ENCODE peak calls at places on chromosomes 16 and 17, in nine cellular contexts. One of them, this sample, is unnamed.

GRCh38 chr17:39739020-39739884 is 1.5 kb downstream of the GRB7 start:
- DNase-seq in stimulated activated naive CD4-positive, alpha-beta T cell: no peak
- DNase-seq in AG04450: no peak
- DNase-seq in effector memory CD4-positive, alpha-beta T cell: no peak
- DNase-seq in activated CD4-positive, alpha-beta T cell treated with anti-CD3 and anti-CD28 coated beads for 36 hours: no peak
- DNase-seq in ovary: no peak
- DNase-seq in skeletal muscle cell: no peak
- DNase-seq in hypothalamus: no peak
- DNase-seq in breast epithelium: peak; percentile 95
- DNase-seq in this sample: no peak

GRCh38 chr16:11235703-11235991 is 20.4 kb downstream of the SOCS1 start:
- DNase-seq in skeletal muscle cell: no peak
- DNase-seq in effector memory CD4-positive, alpha-beta T cell: no peak
- DNase-seq in breast epithelium: no peak
- DNase-seq in AG04450: no peak
- DNase-seq in stimulated activated naive CD4-positive, alpha-beta T cell: no peak
- DNase-seq in activated CD4-positive, alpha-beta T cell treated with anti-CD3 and anti-CD28 coated beads for 36 hours: no peak
- DNase-seq in hypothalamus: no peak
- DNase-seq in ovary: no peak
- DNase-seq in this sample: no peak

GRCh38 chr17:32625971-32626370 is 139.2 kb downstream of the CDK5R1 start:
- DNase-seq in AG04450: no peak
- DNase-seq in hypothalamus: no peak
- DNase-seq in skeletal muscle cell: no peak
- DNase-seq in ovary: no peak
- DNase-seq in effector memory CD4-positive, alpha-beta T cell: no peak
- DNase-seq in activated CD4-positive, alpha-beta T cell treated with anti-CD3 and anti-CD28 coated beads for 36 hours: no peak
- DNase-seq in stimulated activated naive CD4-positive, alpha-beta T cell: no peak
- DNase-seq in breast epithelium: no peak
- DNase-seq in this sample: no peak

GRCh38 chr17:83109793-83110645 is 30.6 kb downstream of the METRNL start:
- DNase-seq in ovary: peak; percentile 87
- DNase-seq in breast epithelium: peak; percentile 94
- DNase-seq in AG04450: peak; percentile 88
- DNase-seq in effector memory CD4-positive, alpha-beta T cell: no peak
- DNase-seq in activated CD4-positive, alpha-beta T cell treated with anti-CD3 and anti-CD28 coated beads for 36 hours: no peak
- DNase-seq in skeletal muscle cell: peak; percentile 83
- DNase-seq in stimulated activated naive CD4-positive, alpha-beta T cell: no peak
- DNase-seq in hypothalamus: no peak
- DNase-seq in this sample: no peak

GRCh38 chr16:57191056-57191536 is 5.0 kb downstream of the RSPRY1 start:
- DNase-seq in AG04450: no peak
- DNase-seq in breast epithelium: no peak
- DNase-seq in skeletal muscle cell: no peak
- DNase-seq in ovary: no peak
- DNase-seq in hypothalamus: no peak
- DNase-seq in stimulated activated naive CD4-positive, alpha-beta T cell: no peak
- DNase-seq in activated CD4-positive, alpha-beta T cell treated with anti-CD3 and anti-CD28 coated beads for 36 hours: no peak
- DNase-seq in effector memory CD4-positive, alpha-beta T cell: no peak
- DNase-seq in this sample: no peak

GRCh38 chr17:9729034-9729650 is 62.2 kb downstream of the DHRS7C start:
- DNase-seq in hypothalamus: no peak
- DNase-seq in ovary: no peak
- DNase-seq in effector memory CD4-positive, alpha-beta T cell: no peak
- DNase-seq in breast epithelium: no peak
- DNase-seq in activated CD4-positive, alpha-beta T cell treated with anti-CD3 and anti-CD28 coated beads for 36 hours: no peak
- DNase-seq in AG04450: no peak
- DNase-seq in stimulated activated naive CD4-positive, alpha-beta T cell: no peak
- DNase-seq in skeletal muscle cell: peak; percentile 1
- DNase-seq in this sample: peak; percentile 25

GRCh38 chr17:42653179-42654124 is 5.6 kb upstream of the TUBG2 start:
- DNase-seq in ovary: peak; percentile 75
- DNase-seq in stimulated activated naive CD4-positive, alpha-beta T cell: no peak
- DNase-seq in activated CD4-positive, alpha-beta T cell treated with anti-CD3 and anti-CD28 coated beads for 36 hours: no peak
- DNase-seq in hypothalamus: peak; percentile 41
- DNase-seq in skeletal muscle cell: no peak
- DNase-seq in breast epithelium: peak; percentile 59
- DNase-seq in effector memory CD4-positive, alpha-beta T cell: no peak
- DNase-seq in AG04450: no peak
- DNase-seq in this sample: no peak

GRCh38 chr16:53142823-53143568 is 88.2 kb downstream of the CHD9 start:
- DNase-seq in activated CD4-positive, alpha-beta T cell treated with anti-CD3 and anti-CD28 coated beads for 36 hours: no peak
- DNase-seq in hypothalamus: no peak
- DNase-seq in effector memory CD4-positive, alpha-beta T cell: no peak
- DNase-seq in AG04450: no peak
- DNase-seq in breast epithelium: no peak
- DNase-seq in ovary: no peak
- DNase-seq in skeletal muscle cell: no peak
- DNase-seq in stimulated activated naive CD4-positive, alpha-beta T cell: no peak
- DNase-seq in this sample: no peak

GRCh38 chr17:63154586-63155244 is 188.7 kb downstream of the TANC2 start:
- DNase-seq in skeletal muscle cell: no peak
- DNase-seq in activated CD4-positive, alpha-beta T cell treated with anti-CD3 and anti-CD28 coated beads for 36 hours: no peak
- DNase-seq in hypothalamus: no peak
- DNase-seq in AG04450: no peak
- DNase-seq in ovary: no peak
- DNase-seq in stimulated activated naive CD4-positive, alpha-beta T cell: no peak
- DNase-seq in effector memory CD4-positive, alpha-beta T cell: no peak
- DNase-seq in breast epithelium: no peak
- DNase-seq in this sample: no peak

GRCh38 chr17:78127240-78127887 is 1.2 kb downstream of the TMC6 start:
- DNase-seq in breast epithelium: no peak
- DNase-seq in ovary: no peak
- DNase-seq in AG04450: no peak
- DNase-seq in hypothalamus: peak; percentile 75
- DNase-seq in activated CD4-positive, alpha-beta T cell treated with anti-CD3 and anti-CD28 coated beads for 36 hours: peak; percentile 80
- DNase-seq in skeletal muscle cell: no peak
- DNase-seq in effector memory CD4-positive, alpha-beta T cell: peak; percentile 58
- DNase-seq in stimulated activated naive CD4-positive, alpha-beta T cell: peak; percentile 48
- DNase-seq in this sample: peak; percentile 66

GRCh38 chr17:8875957-8876356 is 8.5 kb upstream of the PIK3R6 start:
- DNase-seq in skeletal muscle cell: peak; percentile 13
- DNase-seq in ovary: no peak
- DNase-seq in effector memory CD4-positive, alpha-beta T cell: no peak
- DNase-seq in AG04450: no peak
- DNase-seq in activated CD4-positive, alpha-beta T cell treated with anti-CD3 and anti-CD28 coated beads for 36 hours: no peak
- DNase-seq in hypothalamus: no peak
- DNase-seq in stimulated activated naive CD4-positive, alpha-beta T cell: no peak
- DNase-seq in breast epithelium: no peak
- DNase-seq in this sample: no peak

GRCh38 chr17:74968361-74968780 is 4.2 kb downstream of the HID1 start:
- DNase-seq in stimulated activated naive CD4-positive, alpha-beta T cell: no peak
- DNase-seq in AG04450: no peak
- DNase-seq in hypothalamus: no peak
- DNase-seq in effector memory CD4-positive, alpha-beta T cell: no peak
- DNase-seq in breast epithelium: no peak
- DNase-seq in skeletal muscle cell: no peak
- DNase-seq in ovary: no peak
- DNase-seq in activated CD4-positive, alpha-beta T cell treated with anti-CD3 and anti-CD28 coated beads for 36 hours: no peak
- DNase-seq in this sample: no peak

GRCh38 chr16:726438-727290 is at the start of the genes CCDC78 and HAGHL:
- DNase-seq in effector memory CD4-positive, alpha-beta T cell: peak; percentile 35
- DNase-seq in hypothalamus: peak; percentile 32
- DNase-seq in breast epithelium: no peak
- DNase-seq in skeletal muscle cell: no peak
- DNase-seq in AG04450: no peak
- DNase-seq in ovary: no peak
- DNase-seq in stimulated activated naive CD4-positive, alpha-beta T cell: peak; percentile 46
- DNase-seq in activated CD4-positive, alpha-beta T cell treated with anti-CD3 and anti-CD28 coated beads for 36 hours: peak; percentile 74
- DNase-seq in this sample: peak; percentile 72

GRCh38 chr17:39231587-39232551 is 6.1 kb upstream of the STAC2 start:
- DNase-seq in hypothalamus: no peak
- DNase-seq in activated CD4-positive, alpha-beta T cell treated with anti-CD3 and anti-CD28 coated beads for 36 hours: peak; percentile 78
- DNase-seq in skeletal muscle cell: no peak
- DNase-seq in effector memory CD4-positive, alpha-beta T cell: peak; percentile 20
- DNase-seq in ovary: no peak
- DNase-seq in AG04450: no peak
- DNase-seq in breast epithelium: no peak
- DNase-seq in stimulated activated naive CD4-positive, alpha-beta T cell: peak; percentile 45
- DNase-seq in this sample: peak; percentile 85

GRCh38 chr16:49698931-49699715 is 156.8 kb downstream of the ZNF423 start:
- DNase-seq in skeletal muscle cell: no peak
- DNase-seq in ovary: peak; percentile 64
- DNase-seq in stimulated activated naive CD4-positive, alpha-beta T cell: no peak
- DNase-seq in AG04450: no peak
- DNase-seq in hypothalamus: no peak
- DNase-seq in breast epithelium: no peak
- DNase-seq in effector memory CD4-positive, alpha-beta T cell: no peak
- DNase-seq in activated CD4-positive, alpha-beta T cell treated with anti-CD3 and anti-CD28 coated beads for 36 hours: no peak
- DNase-seq in this sample: no peak

GRCh38 chr16:2147981-2148671 is at the start of gene RAB26:
- DNase-seq in activated CD4-positive, alpha-beta T cell treated with anti-CD3 and anti-CD28 coated beads for 36 hours: peak; percentile 64
- DNase-seq in skeletal muscle cell: no peak
- DNase-seq in stimulated activated naive CD4-positive, alpha-beta T cell: peak; percentile 52
- DNase-seq in effector memory CD4-positive, alpha-beta T cell: peak; percentile 50
- DNase-seq in AG04450: no peak
- DNase-seq in breast epithelium: peak; percentile 94
- DNase-seq in hypothalamus: peak; percentile 62
- DNase-seq in ovary: peak; percentile 77
- DNase-seq in this sample: peak; percentile 58

GRCh38 chr17:7038025-7038862 is 2.4 kb downstream of the SLC16A13 start:
- DNase-seq in hypothalamus: no peak
- DNase-seq in breast epithelium: no peak
- DNase-seq in skeletal muscle cell: no peak
- DNase-seq in ovary: no peak
- DNase-seq in AG04450: no peak
- DNase-seq in activated CD4-positive, alpha-beta T cell treated with anti-CD3 and anti-CD28 coated beads for 36 hours: no peak
- DNase-seq in stimulated activated naive CD4-positive, alpha-beta T cell: no peak
- DNase-seq in effector memory CD4-positive, alpha-beta T cell: no peak
- DNase-seq in this sample: no peak

GRCh38 chr17:19714542-19715411 is 1.6 kb downstream of the SLC47A2 start:
- DNase-seq in ovary: no peak
- DNase-seq in breast epithelium: no peak
- DNase-seq in skeletal muscle cell: no peak
- DNase-seq in effector memory CD4-positive, alpha-beta T cell: no peak
- DNase-seq in hypothalamus: no peak
- DNase-seq in AG04450: no peak
- DNase-seq in stimulated activated naive CD4-positive, alpha-beta T cell: no peak
- DNase-seq in activated CD4-positive, alpha-beta T cell treated with anti-CD3 and anti-CD28 coated beads for 36 hours: no peak
- DNase-seq in this sample: no peak

GRCh38 chr17:48722201-48722907 is at the start of gene PRAC1:
- DNase-seq in activated CD4-positive, alpha-beta T cell treated with anti-CD3 and anti-CD28 coated beads for 36 hours: peak; percentile 18
- DNase-seq in AG04450: no peak
- DNase-seq in hypothalamus: no peak
- DNase-seq in effector memory CD4-positive, alpha-beta T cell: no peak
- DNase-seq in ovary: no peak
- DNase-seq in breast epithelium: no peak
- DNase-seq in stimulated activated naive CD4-positive, alpha-beta T cell: no peak
- DNase-seq in skeletal muscle cell: no peak
- DNase-seq in this sample: no peak

GRCh38 chr16:49743206-49743470 is 112.8 kb downstream of the ZNF423 start:
- DNase-seq in AG04450: no peak
- DNase-seq in hypothalamus: no peak
- DNase-seq in breast epithelium: no peak
- DNase-seq in effector memory CD4-positive, alpha-beta T cell: no peak
- DNase-seq in activated CD4-positive, alpha-beta T cell treated with anti-CD3 and anti-CD28 coated beads for 36 hours: no peak
- DNase-seq in ovary: no peak
- DNase-seq in stimulated activated naive CD4-positive, alpha-beta T cell: no peak
- DNase-seq in skeletal muscle cell: no peak
- DNase-seq in this sample: no peak

GRCh38 chr17:17125136-17126084 is 80.7 kb downstream of the PLD6 start:
- DNase-seq in hypothalamus: no peak
- DNase-seq in skeletal muscle cell: no peak
- DNase-seq in AG04450: no peak
- DNase-seq in stimulated activated naive CD4-positive, alpha-beta T cell: no peak
- DNase-seq in effector memory CD4-positive, alpha-beta T cell: no peak
- DNase-seq in breast epithelium: no peak
- DNase-seq in ovary: no peak
- DNase-seq in activated CD4-positive, alpha-beta T cell treated with anti-CD3 and anti-CD28 coated beads for 36 hours: no peak
- DNase-seq in this sample: no peak

GRCh38 chr17:66602659-66603363 is 232.1 kb upstream of the CACNG5 start:
- DNase-seq in stimulated activated naive CD4-positive, alpha-beta T cell: no peak
- DNase-seq in activated CD4-positive, alpha-beta T cell treated with anti-CD3 and anti-CD28 coated beads for 36 hours: no peak
- DNase-seq in skeletal muscle cell: no peak
- DNase-seq in ovary: no peak
- DNase-seq in effector memory CD4-positive, alpha-beta T cell: no peak
- DNase-seq in breast epithelium: no peak
- DNase-seq in hypothalamus: no peak
- DNase-seq in AG04450: no peak
- DNase-seq in this sample: no peak

GRCh38 chr16:83200005-83200779 is 573.4 kb downstream of the CDH13 start:
- DNase-seq in ovary: no peak
- DNase-seq in skeletal muscle cell: no peak
- DNase-seq in hypothalamus: no peak
- DNase-seq in breast epithelium: no peak
- DNase-seq in activated CD4-positive, alpha-beta T cell treated with anti-CD3 and anti-CD28 coated beads for 36 hours: no peak
- DNase-seq in AG04450: no peak
- DNase-seq in stimulated activated naive CD4-positive, alpha-beta T cell: no peak
- DNase-seq in effector memory CD4-positive, alpha-beta T cell: no peak
- DNase-seq in this sample: no peak

GRCh38 chr16:79601092-79601977 is 798 bp upstream of the MAF start:
- DNase-seq in breast epithelium: no peak
- DNase-seq in ovary: peak; percentile 68
- DNase-seq in effector memory CD4-positive, alpha-beta T cell: peak; percentile 20
- DNase-seq in hypothalamus: peak; percentile 72
- DNase-seq in skeletal muscle cell: no peak
- DNase-seq in activated CD4-positive, alpha-beta T cell treated with anti-CD3 and anti-CD28 coated beads for 36 hours: peak; percentile 34
- DNase-seq in stimulated activated naive CD4-positive, alpha-beta T cell: no peak
- DNase-seq in AG04450: no peak
- DNase-seq in this sample: peak; percentile 22

GRCh38 chr17:1929896-1930750 is 95.0 kb downstream of the RTN4RL1 start:
- DNase-seq in effector memory CD4-positive, alpha-beta T cell: no peak
- DNase-seq in AG04450: no peak
- DNase-seq in breast epithelium: no peak
- DNase-seq in hypothalamus: no peak
- DNase-seq in ovary: no peak
- DNase-seq in activated CD4-positive, alpha-beta T cell treated with anti-CD3 and anti-CD28 coated beads for 36 hours: no peak
- DNase-seq in skeletal muscle cell: no peak
- DNase-seq in stimulated activated naive CD4-positive, alpha-beta T cell: no peak
- DNase-seq in this sample: no peak